ENCODE peak calls at places on chromosomes 11 and 22, in ten cellular contexts. One of them, this sample, is unnamed.

GRCh38 chr22:19360862-19361261 is 69.3 kb upstream of the CLTCL1 start:
- DNase-seq in astrocyte of the cerebellum: no peak
- DNase-seq in GM12865: no peak
- DNase-seq in mammary epithelial cell: no peak
- DNase-seq in kidney: no peak
- DNase-seq in CD4-positive, alpha-beta T cell: no peak
- DNase-seq in sigmoid colon: no peak
- DNase-seq in MCF 10A: no peak
- DNase-seq in body of pancreas: no peak
- DNase-seq in progenitor cell of endocrine pancreas: no peak
- DNase-seq in this sample: no peak

GRCh38 chr11:47233989-47234668 is 14.5 kb downstream of the ACP2 start:
- DNase-seq in MCF 10A: peak; percentile 57
- DNase-seq in kidney: no peak
- DNase-seq in progenitor cell of endocrine pancreas: no peak
- DNase-seq in body of pancreas: peak; percentile 58
- DNase-seq in GM12865: no peak
- DNase-seq in astrocyte of the cerebellum: no peak
- DNase-seq in sigmoid colon: no peak
- DNase-seq in mammary epithelial cell: peak; percentile 52
- DNase-seq in CD4-positive, alpha-beta T cell: no peak
- DNase-seq in this sample: no peak

GRCh38 chr11:70084046-70084984 is 6.2 kb downstream of the ANO1 start:
- DNase-seq in kidney: no peak
- DNase-seq in GM12865: no peak
- DNase-seq in mammary epithelial cell: no peak
- DNase-seq in sigmoid colon: no peak
- DNase-seq in progenitor cell of endocrine pancreas: no peak
- DNase-seq in CD4-positive, alpha-beta T cell: no peak
- DNase-seq in astrocyte of the cerebellum: no peak
- DNase-seq in MCF 10A: no peak
- DNase-seq in body of pancreas: no peak
- DNase-seq in this sample: no peak

GRCh38 chr11:2303627-2304155 is 1.9 kb downstream of the TSPAN32 start:
- DNase-seq in progenitor cell of endocrine pancreas: no peak
- DNase-seq in mammary epithelial cell: no peak
- DNase-seq in kidney: peak; percentile 63
- DNase-seq in CD4-positive, alpha-beta T cell: no peak
- DNase-seq in GM12865: no peak
- DNase-seq in astrocyte of the cerebellum: no peak
- DNase-seq in MCF 10A: no peak
- DNase-seq in body of pancreas: no peak
- DNase-seq in sigmoid colon: no peak
- DNase-seq in this sample: peak; percentile 45

GRCh38 chr11:96293583-96293982 is 49.4 kb downstream of the MAML2 start:
- DNase-seq in progenitor cell of endocrine pancreas: no peak
- DNase-seq in mammary epithelial cell: no peak
- DNase-seq in GM12865: peak; percentile 72
- DNase-seq in astrocyte of the cerebellum: no peak
- DNase-seq in body of pancreas: no peak
- DNase-seq in kidney: no peak
- DNase-seq in sigmoid colon: no peak
- DNase-seq in CD4-positive, alpha-beta T cell: no peak
- DNase-seq in MCF 10A: no peak
- DNase-seq in this sample: no peak

GRCh38 chr11:103294516-103294915 is 185.3 kb downstream of the DYNC2H1 start:
- DNase-seq in kidney: no peak
- DNase-seq in body of pancreas: no peak
- DNase-seq in progenitor cell of endocrine pancreas: no peak
- DNase-seq in GM12865: no peak
- DNase-seq in mammary epithelial cell: peak; percentile 85
- DNase-seq in CD4-positive, alpha-beta T cell: no peak
- DNase-seq in MCF 10A: peak; percentile 20
- DNase-seq in sigmoid colon: no peak
- DNase-seq in astrocyte of the cerebellum: no peak
- DNase-seq in this sample: no peak

GRCh38 chr11:126284829-126285228 is 1.9 kb downstream of the TIRAP start:
- DNase-seq in kidney: no peak
- DNase-seq in GM12865: peak; percentile 91
- DNase-seq in astrocyte of the cerebellum: peak; percentile 96
- DNase-seq in progenitor cell of endocrine pancreas: no peak
- DNase-seq in mammary epithelial cell: peak; percentile 93
- DNase-seq in sigmoid colon: peak; percentile 78
- DNase-seq in body of pancreas: peak; percentile 70
- DNase-seq in MCF 10A: peak; percentile 98
- DNase-seq in CD4-positive, alpha-beta T cell: peak; percentile 83
- DNase-seq in this sample: peak; percentile 92

GRCh38 chr11:5891216-5891800 is 1.7 kb upstream of the OR52E5 start:
- DNase-seq in GM12865: peak; percentile 7
- DNase-seq in progenitor cell of endocrine pancreas: no peak
- DNase-seq in MCF 10A: peak; percentile 13
- DNase-seq in sigmoid colon: no peak
- DNase-seq in astrocyte of the cerebellum: no peak
- DNase-seq in mammary epithelial cell: peak; percentile 6
- DNase-seq in kidney: no peak
- DNase-seq in body of pancreas: no peak
- DNase-seq in CD4-positive, alpha-beta T cell: no peak
- DNase-seq in this sample: no peak

GRCh38 chr11:67409261-67409666 is 5.4 kb downstream of the TBC1D10C start:
- DNase-seq in sigmoid colon: no peak
- DNase-seq in CD4-positive, alpha-beta T cell: peak; percentile 66
- DNase-seq in GM12865: peak; percentile 92
- DNase-seq in body of pancreas: no peak
- DNase-seq in astrocyte of the cerebellum: no peak
- DNase-seq in progenitor cell of endocrine pancreas: no peak
- DNase-seq in mammary epithelial cell: no peak
- DNase-seq in MCF 10A: no peak
- DNase-seq in kidney: peak; percentile 85
- DNase-seq in this sample: no peak

GRCh38 chr11:18100926-18101656 is 4.8 kb downstream of the SAAL1 start:
- DNase-seq in mammary epithelial cell: no peak
- DNase-seq in sigmoid colon: no peak
- DNase-seq in kidney: no peak
- DNase-seq in progenitor cell of endocrine pancreas: no peak
- DNase-seq in body of pancreas: no peak
- DNase-seq in GM12865: peak; percentile 16
- DNase-seq in CD4-positive, alpha-beta T cell: no peak
- DNase-seq in astrocyte of the cerebellum: no peak
- DNase-seq in MCF 10A: no peak
- DNase-seq in this sample: no peak
- TF ChIP-seq CTCF in mammary epithelial cell: no peak
- TF ChIP-seq CTCF in sigmoid colon: no peak
- TF ChIP-seq CTCF in kidney: no peak
- TF ChIP-seq CTCF in progenitor cell of endocrine pancreas: no peak
- TF ChIP-seq CTCF in body of pancreas: no peak
- TF ChIP-seq CTCF in GM12865: no peak
- TF ChIP-seq CTCF in CD4-positive, alpha-beta T cell: no peak
- TF ChIP-seq CTCF in astrocyte of the cerebellum: no peak
- TF ChIP-seq CTCF in MCF 10A: no peak
- TF ChIP-seq CTCF in this sample: no peak

DNA sequence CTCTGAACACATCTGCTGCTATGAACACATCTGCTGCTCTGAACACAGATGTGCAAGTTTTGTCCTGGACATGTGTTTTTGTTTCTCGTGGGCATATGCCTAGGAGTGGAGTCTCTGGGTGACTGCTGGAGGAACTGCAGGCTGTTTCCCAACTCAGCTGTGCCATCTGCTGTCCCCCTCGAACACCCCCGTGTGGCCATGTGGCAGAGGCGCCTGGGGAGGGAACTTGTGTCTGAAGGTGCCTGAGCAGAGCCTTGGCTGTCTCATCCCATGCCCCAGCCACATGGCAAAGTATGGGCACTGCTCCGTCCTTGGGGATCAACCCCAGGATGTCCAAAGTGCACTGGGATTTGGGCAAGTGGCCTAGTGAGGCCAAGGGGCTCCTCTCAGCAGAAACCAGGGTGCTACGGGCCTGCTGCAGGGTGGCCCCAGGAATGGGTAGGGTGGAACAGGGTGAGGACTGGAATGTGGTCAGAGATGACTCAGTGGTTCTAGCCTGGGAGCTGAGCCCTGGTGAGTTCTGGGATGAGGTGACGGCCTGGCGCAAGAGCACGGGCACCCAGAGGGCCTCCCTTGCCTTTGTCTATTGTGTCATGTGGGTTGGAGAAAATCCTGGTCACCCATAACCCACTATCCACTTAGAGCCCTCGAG is 14.7 kb downstream of the GATD1 start:
- DNase-seq in mammary epithelial cell: peak; percentile 87
- DNase-seq in progenitor cell of endocrine pancreas: no peak
- DNase-seq in astrocyte of the cerebellum: no peak
- DNase-seq in sigmoid colon: no peak
- DNase-seq in GM12865: no peak
- DNase-seq in CD4-positive, alpha-beta T cell: no peak
- DNase-seq in kidney: peak; percentile 76
- DNase-seq in MCF 10A: peak; percentile 96
- DNase-seq in body of pancreas: peak; percentile 42
- DNase-seq in this sample: no peak
- TF ChIP-seq CTCF in mammary epithelial cell: peak; percentile 52
- TF ChIP-seq CTCF in progenitor cell of endocrine pancreas: no peak
- TF ChIP-seq CTCF in astrocyte of the cerebellum: peak; percentile 30
- TF ChIP-seq CTCF in sigmoid colon: no peak
- TF ChIP-seq CTCF in GM12865: peak; percentile 13
- TF ChIP-seq CTCF in CD4-positive, alpha-beta T cell: no peak
- TF ChIP-seq CTCF in kidney: no peak
- TF ChIP-seq CTCF in MCF 10A: peak; percentile 32
- TF ChIP-seq CTCF in body of pancreas: no peak
- TF ChIP-seq CTCF in this sample: peak; percentile 39

DNA sequence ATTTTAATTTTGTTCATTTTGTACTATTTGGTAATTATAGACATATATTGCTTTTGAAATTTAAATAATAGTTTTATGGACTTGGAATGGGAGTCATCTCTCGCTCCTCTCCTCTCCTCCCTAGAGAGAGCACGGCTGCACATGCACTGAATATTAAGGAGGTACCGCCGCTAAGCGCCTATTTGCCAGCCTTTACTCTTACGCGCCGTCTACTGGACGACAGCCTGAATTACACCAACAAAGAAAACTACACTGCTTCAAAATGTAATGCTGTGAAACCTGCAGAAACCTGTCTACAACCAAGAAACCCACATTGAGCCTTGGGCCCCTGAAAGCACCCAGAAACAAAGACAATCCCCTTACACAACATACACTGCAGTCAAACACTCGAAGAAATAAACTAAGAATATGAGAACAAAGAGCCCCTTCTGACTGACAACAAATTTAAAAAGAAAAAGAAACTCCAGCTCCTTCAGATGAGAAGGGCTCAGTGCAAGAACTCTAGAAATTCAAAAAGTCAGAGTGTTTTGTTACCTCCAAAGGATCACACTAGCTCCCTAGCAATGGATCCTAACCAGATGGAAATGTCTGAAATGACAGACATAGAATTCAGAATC is 737.2 kb downstream of the LRRC4C start:
- DNase-seq in progenitor cell of endocrine pancreas: peak; percentile 16
- DNase-seq in sigmoid colon: peak; percentile 45
- DNase-seq in CD4-positive, alpha-beta T cell: no peak
- DNase-seq in body of pancreas: peak; percentile 3
- DNase-seq in GM12865: peak; percentile 44
- DNase-seq in kidney: no peak
- DNase-seq in mammary epithelial cell: peak; percentile 28
- DNase-seq in MCF 10A: peak; percentile 8
- DNase-seq in astrocyte of the cerebellum: no peak
- DNase-seq in this sample: no peak
- TF ChIP-seq CTCF in progenitor cell of endocrine pancreas: peak; percentile 80
- TF ChIP-seq CTCF in sigmoid colon: peak; percentile 25
- TF ChIP-seq CTCF in CD4-positive, alpha-beta T cell: no peak
- TF ChIP-seq CTCF in body of pancreas: peak; percentile 29
- TF ChIP-seq CTCF in GM12865: peak; percentile 71
- TF ChIP-seq CTCF in kidney: peak; percentile 83
- TF ChIP-seq CTCF in mammary epithelial cell: peak; percentile 82
- TF ChIP-seq CTCF in MCF 10A: peak; percentile 31
- TF ChIP-seq CTCF in astrocyte of the cerebellum: peak; percentile 64
- TF ChIP-seq CTCF in this sample: no peak

GRCh38 chr11:82089426-82089825 is 644.2 kb downstream of the FAM181B start:
- DNase-seq in sigmoid colon: no peak
- DNase-seq in astrocyte of the cerebellum: no peak
- DNase-seq in kidney: no peak
- DNase-seq in CD4-positive, alpha-beta T cell: no peak
- DNase-seq in GM12865: no peak
- DNase-seq in progenitor cell of endocrine pancreas: no peak
- DNase-seq in MCF 10A: no peak
- DNase-seq in mammary epithelial cell: no peak
- DNase-seq in body of pancreas: no peak
- DNase-seq in this sample: no peak

GRCh38 chr11:82080160-82080559 is 653.5 kb downstream of the FAM181B start:
- DNase-seq in sigmoid colon: no peak
- DNase-seq in CD4-positive, alpha-beta T cell: no peak
- DNase-seq in MCF 10A: no peak
- DNase-seq in mammary epithelial cell: no peak
- DNase-seq in GM12865: no peak
- DNase-seq in kidney: no peak
- DNase-seq in progenitor cell of endocrine pancreas: no peak
- DNase-seq in astrocyte of the cerebellum: peak; percentile 78
- DNase-seq in body of pancreas: no peak
- DNase-seq in this sample: no peak

GRCh38 chr11:82085493-82085892 is 648.2 kb downstream of the FAM181B start:
- DNase-seq in CD4-positive, alpha-beta T cell: no peak
- DNase-seq in sigmoid colon: no peak
- DNase-seq in MCF 10A: no peak
- DNase-seq in kidney: no peak
- DNase-seq in mammary epithelial cell: no peak
- DNase-seq in body of pancreas: no peak
- DNase-seq in astrocyte of the cerebellum: no peak
- DNase-seq in progenitor cell of endocrine pancreas: no peak
- DNase-seq in GM12865: no peak
- DNase-seq in this sample: no peak
- TF ChIP-seq CTCF in CD4-positive, alpha-beta T cell: no peak
- TF ChIP-seq CTCF in sigmoid colon: no peak
- TF ChIP-seq CTCF in MCF 10A: no peak
- TF ChIP-seq CTCF in kidney: no peak
- TF ChIP-seq CTCF in mammary epithelial cell: no peak
- TF ChIP-seq CTCF in body of pancreas: no peak
- TF ChIP-seq CTCF in astrocyte of the cerebellum: no peak
- TF ChIP-seq CTCF in progenitor cell of endocrine pancreas: no peak
- TF ChIP-seq CTCF in GM12865: no peak
- TF ChIP-seq CTCF in this sample: no peak

GRCh38 chr11:116500833-116501622 is 271.8 kb downstream of the BUD13 start:
- DNase-seq in body of pancreas: no peak
- DNase-seq in progenitor cell of endocrine pancreas: no peak
- DNase-seq in sigmoid colon: no peak
- DNase-seq in MCF 10A: no peak
- DNase-seq in CD4-positive, alpha-beta T cell: no peak
- DNase-seq in GM12865: no peak
- DNase-seq in mammary epithelial cell: no peak
- DNase-seq in kidney: no peak
- DNase-seq in astrocyte of the cerebellum: no peak
- DNase-seq in this sample: no peak
- TF ChIP-seq CTCF in body of pancreas: no peak
- TF ChIP-seq CTCF in progenitor cell of endocrine pancreas: no peak
- TF ChIP-seq CTCF in sigmoid colon: no peak
- TF ChIP-seq CTCF in MCF 10A: no peak
- TF ChIP-seq CTCF in CD4-positive, alpha-beta T cell: no peak
- TF ChIP-seq CTCF in GM12865: no peak
- TF ChIP-seq CTCF in mammary epithelial cell: no peak
- TF ChIP-seq CTCF in kidney: no peak
- TF ChIP-seq CTCF in astrocyte of the cerebellum: no peak
- TF ChIP-seq CTCF in this sample: no peak

GRCh38 chr22:16932577-16932976 is 75.4 kb downstream of the GAB4 start:
- DNase-seq in MCF 10A: peak; percentile 37
- DNase-seq in body of pancreas: no peak
- DNase-seq in astrocyte of the cerebellum: no peak
- DNase-seq in kidney: no peak
- DNase-seq in GM12865: no peak
- DNase-seq in sigmoid colon: no peak
- DNase-seq in mammary epithelial cell: peak; percentile 22
- DNase-seq in CD4-positive, alpha-beta T cell: no peak
- DNase-seq in progenitor cell of endocrine pancreas: no peak
- DNase-seq in this sample: no peak
- TF ChIP-seq CTCF in MCF 10A: peak; percentile 19
- TF ChIP-seq CTCF in body of pancreas: no peak
- TF ChIP-seq CTCF in astrocyte of the cerebellum: no peak
- TF ChIP-seq CTCF in kidney: no peak
- TF ChIP-seq CTCF in GM12865: peak; percentile 14
- TF ChIP-seq CTCF in sigmoid colon: peak; percentile 19
- TF ChIP-seq CTCF in mammary epithelial cell: peak; percentile 51
- TF ChIP-seq CTCF in CD4-positive, alpha-beta T cell: no peak
- TF ChIP-seq CTCF in progenitor cell of endocrine pancreas: no peak
- TF ChIP-seq CTCF in this sample: no peak

This sample was measured in CD14-positive monocyte.